ENCODE peak calls at places on chromosome 1, in eight cellular contexts. One of them, this sample, is unnamed.

GRCh38 chr1:28313710-28314510 is 14.9 kb upstream of the MED18 start:
- DNase-seq in activated naive CD4-positive, alpha-beta T cell treated with anti-CD3 and anti-CD28 coated beads, Interleukin-2, amount 50 U/mL, for 16 hours: no peak
- DNase-seq in A549: peak
- DNase-seq in A172: peak
- DNase-seq in ecto neural progenitor cell: no peak
- DNase-seq in COLO829: no peak
- DNase-seq in stimulated activated CD4-positive, alpha-beta T cell treated with anti-CD3 and anti-CD28 coated beads, Interleukin-12 subunit alpha, Interleukin-12 subunit beta, amount 100 ng/mL, for 4 hours: no peak
- DNase-seq in NCI-H1092 treated with DMSO at 0.1 percent for 48 hours: no peak
- DNase-seq in this sample: peak

GRCh38 chr1:111672338-111672737 is 52.7 kb downstream of the RAP1A start:
- DNase-seq in NCI-H1092 treated with DMSO at 0.1 percent for 48 hours: no peak
- DNase-seq in activated naive CD4-positive, alpha-beta T cell treated with anti-CD3 and anti-CD28 coated beads, Interleukin-2, amount 50 U/mL, for 16 hours: no peak
- DNase-seq in A549: no peak
- DNase-seq in A172: no peak
- DNase-seq in ecto neural progenitor cell: no peak
- DNase-seq in stimulated activated CD4-positive, alpha-beta T cell treated with anti-CD3 and anti-CD28 coated beads, Interleukin-12 subunit alpha, Interleukin-12 subunit beta, amount 100 ng/mL, for 4 hours: no peak
- DNase-seq in COLO829: no peak
- DNase-seq in this sample: no peak

GRCh38 chr1:179310271-179310670 is 16.7 kb downstream of the SOAT1 start:
- DNase-seq in activated naive CD4-positive, alpha-beta T cell treated with anti-CD3 and anti-CD28 coated beads, Interleukin-2, amount 50 U/mL, for 16 hours: no peak
- DNase-seq in A549: no peak
- DNase-seq in ecto neural progenitor cell: no peak
- DNase-seq in A172: peak
- DNase-seq in COLO829: no peak
- DNase-seq in NCI-H1092 treated with DMSO at 0.1 percent for 48 hours: no peak
- DNase-seq in stimulated activated CD4-positive, alpha-beta T cell treated with anti-CD3 and anti-CD28 coated beads, Interleukin-12 subunit alpha, Interleukin-12 subunit beta, amount 100 ng/mL, for 4 hours: no peak
- DNase-seq in this sample: no peak

GRCh38 chr1:36187800-36188593 is 32.0 kb downstream of the MAP7D1 start:
- DNase-seq in activated naive CD4-positive, alpha-beta T cell treated with anti-CD3 and anti-CD28 coated beads, Interleukin-2, amount 50 U/mL, for 16 hours: peak
- DNase-seq in stimulated activated CD4-positive, alpha-beta T cell treated with anti-CD3 and anti-CD28 coated beads, Interleukin-12 subunit alpha, Interleukin-12 subunit beta, amount 100 ng/mL, for 4 hours: peak
- DNase-seq in NCI-H1092 treated with DMSO at 0.1 percent for 48 hours: peak
- DNase-seq in A172: peak
- DNase-seq in ecto neural progenitor cell: peak
- DNase-seq in COLO829: peak
- DNase-seq in A549: peak
- DNase-seq in this sample: peak

GRCh38 chr1:30562559-30562958 is 160.8 kb downstream of the MATN1 start:
- DNase-seq in A172: no peak
- DNase-seq in COLO829: no peak
- DNase-seq in activated naive CD4-positive, alpha-beta T cell treated with anti-CD3 and anti-CD28 coated beads, Interleukin-2, amount 50 U/mL, for 16 hours: no peak
- DNase-seq in A549: no peak
- DNase-seq in NCI-H1092 treated with DMSO at 0.1 percent for 48 hours: no peak
- DNase-seq in ecto neural progenitor cell: no peak
- DNase-seq in stimulated activated CD4-positive, alpha-beta T cell treated with anti-CD3 and anti-CD28 coated beads, Interleukin-12 subunit alpha, Interleukin-12 subunit beta, amount 100 ng/mL, for 4 hours: no peak
- DNase-seq in this sample: no peak

GRCh38 chr1:16164821-16165364 is 9.0 kb upstream of the EPHA2 start:
- DNase-seq in ecto neural progenitor cell: no peak
- DNase-seq in stimulated activated CD4-positive, alpha-beta T cell treated with anti-CD3 and anti-CD28 coated beads, Interleukin-12 subunit alpha, Interleukin-12 subunit beta, amount 100 ng/mL, for 4 hours: no peak
- DNase-seq in COLO829: no peak
- DNase-seq in A549: no peak
- DNase-seq in activated naive CD4-positive, alpha-beta T cell treated with anti-CD3 and anti-CD28 coated beads, Interleukin-2, amount 50 U/mL, for 16 hours: no peak
- DNase-seq in NCI-H1092 treated with DMSO at 0.1 percent for 48 hours: peak
- DNase-seq in A172: no peak
- DNase-seq in this sample: no peak

GRCh38 chr1:232519186-232519585 is 110.7 kb downstream of the SIPA1L2 start:
- DNase-seq in ecto neural progenitor cell: no peak
- DNase-seq in activated naive CD4-positive, alpha-beta T cell treated with anti-CD3 and anti-CD28 coated beads, Interleukin-2, amount 50 U/mL, for 16 hours: no peak
- DNase-seq in NCI-H1092 treated with DMSO at 0.1 percent for 48 hours: peak
- DNase-seq in stimulated activated CD4-positive, alpha-beta T cell treated with anti-CD3 and anti-CD28 coated beads, Interleukin-12 subunit alpha, Interleukin-12 subunit beta, amount 100 ng/mL, for 4 hours: no peak
- DNase-seq in COLO829: no peak
- DNase-seq in A549: no peak
- DNase-seq in A172: no peak
- DNase-seq in this sample: no peak

GRCh38 chr1:206744683-206745082 is 25.9 kb upstream of the IL19 start:
- DNase-seq in stimulated activated CD4-positive, alpha-beta T cell treated with anti-CD3 and anti-CD28 coated beads, Interleukin-12 subunit alpha, Interleukin-12 subunit beta, amount 100 ng/mL, for 4 hours: no peak
- DNase-seq in NCI-H1092 treated with DMSO at 0.1 percent for 48 hours: no peak
- DNase-seq in activated naive CD4-positive, alpha-beta T cell treated with anti-CD3 and anti-CD28 coated beads, Interleukin-2, amount 50 U/mL, for 16 hours: no peak
- DNase-seq in ecto neural progenitor cell: no peak
- DNase-seq in A549: no peak
- DNase-seq in COLO829: no peak
- DNase-seq in A172: no peak
- DNase-seq in this sample: no peak

GRCh38 chr1:21320410-21321107 is 30.3 kb upstream of the ECE1 start:
- DNase-seq in A172: no peak
- DNase-seq in ecto neural progenitor cell: no peak
- DNase-seq in NCI-H1092 treated with DMSO at 0.1 percent for 48 hours: no peak
- DNase-seq in activated naive CD4-positive, alpha-beta T cell treated with anti-CD3 and anti-CD28 coated beads, Interleukin-2, amount 50 U/mL, for 16 hours: no peak
- DNase-seq in A549: no peak
- DNase-seq in COLO829: no peak
- DNase-seq in stimulated activated CD4-positive, alpha-beta T cell treated with anti-CD3 and anti-CD28 coated beads, Interleukin-12 subunit alpha, Interleukin-12 subunit beta, amount 100 ng/mL, for 4 hours: no peak
- DNase-seq in this sample: no peak

GRCh38 chr1:234270581-234271242 is 102.5 kb upstream of the COA6 start:
- DNase-seq in ecto neural progenitor cell: no peak
- DNase-seq in NCI-H1092 treated with DMSO at 0.1 percent for 48 hours: no peak
- DNase-seq in stimulated activated CD4-positive, alpha-beta T cell treated with anti-CD3 and anti-CD28 coated beads, Interleukin-12 subunit alpha, Interleukin-12 subunit beta, amount 100 ng/mL, for 4 hours: no peak
- DNase-seq in A549: no peak
- DNase-seq in COLO829: no peak
- DNase-seq in activated naive CD4-positive, alpha-beta T cell treated with anti-CD3 and anti-CD28 coated beads, Interleukin-2, amount 50 U/mL, for 16 hours: no peak
- DNase-seq in A172: peak
- DNase-seq in this sample: no peak

GRCh38 chr1:201746156-201746555 is 82.8 kb upstream of the IPO9 start:
- DNase-seq in A549: no peak
- DNase-seq in NCI-H1092 treated with DMSO at 0.1 percent for 48 hours: no peak
- DNase-seq in A172: no peak
- DNase-seq in ecto neural progenitor cell: no peak
- DNase-seq in COLO829: no peak
- DNase-seq in activated naive CD4-positive, alpha-beta T cell treated with anti-CD3 and anti-CD28 coated beads, Interleukin-2, amount 50 U/mL, for 16 hours: no peak
- DNase-seq in stimulated activated CD4-positive, alpha-beta T cell treated with anti-CD3 and anti-CD28 coated beads, Interleukin-12 subunit alpha, Interleukin-12 subunit beta, amount 100 ng/mL, for 4 hours: no peak
- DNase-seq in this sample: no peak

GRCh38 chr1:109543988-109544735 is 4.3 kb upstream of the GNAI3 start:
- DNase-seq in A172: no peak
- DNase-seq in NCI-H1092 treated with DMSO at 0.1 percent for 48 hours: no peak
- DNase-seq in stimulated activated CD4-positive, alpha-beta T cell treated with anti-CD3 and anti-CD28 coated beads, Interleukin-12 subunit alpha, Interleukin-12 subunit beta, amount 100 ng/mL, for 4 hours: no peak
- DNase-seq in activated naive CD4-positive, alpha-beta T cell treated with anti-CD3 and anti-CD28 coated beads, Interleukin-2, amount 50 U/mL, for 16 hours: no peak
- DNase-seq in ecto neural progenitor cell: no peak
- DNase-seq in COLO829: no peak
- DNase-seq in A549: no peak
- DNase-seq in this sample: no peak

GRCh38 chr1:94327001-94327685 is 89.8 kb upstream of the ARHGAP29 start:
- DNase-seq in ecto neural progenitor cell: peak
- DNase-seq in COLO829: no peak
- DNase-seq in stimulated activated CD4-positive, alpha-beta T cell treated with anti-CD3 and anti-CD28 coated beads, Interleukin-12 subunit alpha, Interleukin-12 subunit beta, amount 100 ng/mL, for 4 hours: no peak
- DNase-seq in NCI-H1092 treated with DMSO at 0.1 percent for 48 hours: no peak
- DNase-seq in A172: peak
- DNase-seq in activated naive CD4-positive, alpha-beta T cell treated with anti-CD3 and anti-CD28 coated beads, Interleukin-2, amount 50 U/mL, for 16 hours: no peak
- DNase-seq in A549: no peak
- DNase-seq in this sample: no peak

GRCh38 chr1:230979952-230980351 is 1.1 kb downstream of the ARV1 start:
- DNase-seq in COLO829: no peak
- DNase-seq in activated naive CD4-positive, alpha-beta T cell treated with anti-CD3 and anti-CD28 coated beads, Interleukin-2, amount 50 U/mL, for 16 hours: no peak
- DNase-seq in A549: no peak
- DNase-seq in NCI-H1092 treated with DMSO at 0.1 percent for 48 hours: no peak
- DNase-seq in ecto neural progenitor cell: no peak
- DNase-seq in A172: no peak
- DNase-seq in stimulated activated CD4-positive, alpha-beta T cell treated with anti-CD3 and anti-CD28 coated beads, Interleukin-12 subunit alpha, Interleukin-12 subunit beta, amount 100 ng/mL, for 4 hours: no peak
- DNase-seq in this sample: no peak

GRCh38 chr1:97243973-97244560 is 522.5 kb downstream of the PTBP2 start:
- DNase-seq in ecto neural progenitor cell: no peak
- DNase-seq in activated naive CD4-positive, alpha-beta T cell treated with anti-CD3 and anti-CD28 coated beads, Interleukin-2, amount 50 U/mL, for 16 hours: no peak
- DNase-seq in NCI-H1092 treated with DMSO at 0.1 percent for 48 hours: no peak
- DNase-seq in stimulated activated CD4-positive, alpha-beta T cell treated with anti-CD3 and anti-CD28 coated beads, Interleukin-12 subunit alpha, Interleukin-12 subunit beta, amount 100 ng/mL, for 4 hours: no peak
- DNase-seq in A172: peak
- DNase-seq in A549: no peak
- DNase-seq in COLO829: peak
- DNase-seq in this sample: no peak

GRCh38 chr1:33377013-33377412 is 53.9 kb downstream of the PHC2 start:
- DNase-seq in ecto neural progenitor cell: no peak
- DNase-seq in NCI-H1092 treated with DMSO at 0.1 percent for 48 hours: no peak
- DNase-seq in COLO829: no peak
- DNase-seq in A172: no peak
- DNase-seq in A549: no peak
- DNase-seq in stimulated activated CD4-positive, alpha-beta T cell treated with anti-CD3 and anti-CD28 coated beads, Interleukin-12 subunit alpha, Interleukin-12 subunit beta, amount 100 ng/mL, for 4 hours: no peak
- DNase-seq in activated naive CD4-positive, alpha-beta T cell treated with anti-CD3 and anti-CD28 coated beads, Interleukin-2, amount 50 U/mL, for 16 hours: no peak
- DNase-seq in this sample: no peak

GRCh38 chr1:69737527-69738176 is 169.9 kb downstream of the LRRC7 start:
- DNase-seq in COLO829: peak
- DNase-seq in A549: peak
- DNase-seq in stimulated activated CD4-positive, alpha-beta T cell treated with anti-CD3 and anti-CD28 coated beads, Interleukin-12 subunit alpha, Interleukin-12 subunit beta, amount 100 ng/mL, for 4 hours: no peak
- DNase-seq in ecto neural progenitor cell: no peak
- DNase-seq in activated naive CD4-positive, alpha-beta T cell treated with anti-CD3 and anti-CD28 coated beads, Interleukin-2, amount 50 U/mL, for 16 hours: no peak
- DNase-seq in NCI-H1092 treated with DMSO at 0.1 percent for 48 hours: peak
- DNase-seq in A172: peak
- DNase-seq in this sample: peak

GRCh38 chr1:200668514-200669313 is 993 bp downstream of the DDX59 start:
- DNase-seq in NCI-H1092 treated with DMSO at 0.1 percent for 48 hours: no peak
- DNase-seq in ecto neural progenitor cell: no peak
- DNase-seq in A549: no peak
- DNase-seq in stimulated activated CD4-positive, alpha-beta T cell treated with anti-CD3 and anti-CD28 coated beads, Interleukin-12 subunit alpha, Interleukin-12 subunit beta, amount 100 ng/mL, for 4 hours: no peak
- DNase-seq in activated naive CD4-positive, alpha-beta T cell treated with anti-CD3 and anti-CD28 coated beads, Interleukin-2, amount 50 U/mL, for 16 hours: no peak
- DNase-seq in COLO829: no peak
- DNase-seq in A172: no peak
- DNase-seq in this sample: no peak

GRCh38 chr1:245475116-245475515 is 320.3 kb downstream of the KIF26B start:
- DNase-seq in activated naive CD4-positive, alpha-beta T cell treated with anti-CD3 and anti-CD28 coated beads, Interleukin-2, amount 50 U/mL, for 16 hours: no peak
- DNase-seq in COLO829: no peak
- DNase-seq in NCI-H1092 treated with DMSO at 0.1 percent for 48 hours: no peak
- DNase-seq in ecto neural progenitor cell: no peak
- DNase-seq in A549: no peak
- DNase-seq in A172: peak
- DNase-seq in stimulated activated CD4-positive, alpha-beta T cell treated with anti-CD3 and anti-CD28 coated beads, Interleukin-12 subunit alpha, Interleukin-12 subunit beta, amount 100 ng/mL, for 4 hours: no peak
- DNase-seq in this sample: no peak

GRCh38 chr1:235304549-235305451 is 23.2 kb downstream of the ARID4B start:
- DNase-seq in COLO829: no peak
- DNase-seq in A549: no peak
- DNase-seq in ecto neural progenitor cell: no peak
- DNase-seq in A172: no peak
- DNase-seq in NCI-H1092 treated with DMSO at 0.1 percent for 48 hours: no peak
- DNase-seq in stimulated activated CD4-positive, alpha-beta T cell treated with anti-CD3 and anti-CD28 coated beads, Interleukin-12 subunit alpha, Interleukin-12 subunit beta, amount 100 ng/mL, for 4 hours: no peak
- DNase-seq in activated naive CD4-positive, alpha-beta T cell treated with anti-CD3 and anti-CD28 coated beads, Interleukin-2, amount 50 U/mL, for 16 hours: no peak
- DNase-seq in this sample: no peak

GRCh38 chr1:19333587-19334354 is 21.6 kb downstream of the SLC66A1 start:
- DNase-seq in A549: no peak
- DNase-seq in activated naive CD4-positive, alpha-beta T cell treated with anti-CD3 and anti-CD28 coated beads, Interleukin-2, amount 50 U/mL, for 16 hours: no peak
- DNase-seq in COLO829: no peak
- DNase-seq in stimulated activated CD4-positive, alpha-beta T cell treated with anti-CD3 and anti-CD28 coated beads, Interleukin-12 subunit alpha, Interleukin-12 subunit beta, amount 100 ng/mL, for 4 hours: no peak
- DNase-seq in ecto neural progenitor cell: no peak
- DNase-seq in NCI-H1092 treated with DMSO at 0.1 percent for 48 hours: no peak
- DNase-seq in A172: no peak
- DNase-seq in this sample: no peak

GRCh38 chr1:59291566-59291965 is 5.3 kb upstream of the FGGY start:
- DNase-seq in COLO829: no peak
- DNase-seq in A172: no peak
- DNase-seq in A549: no peak
- DNase-seq in stimulated activated CD4-positive, alpha-beta T cell treated with anti-CD3 and anti-CD28 coated beads, Interleukin-12 subunit alpha, Interleukin-12 subunit beta, amount 100 ng/mL, for 4 hours: no peak
- DNase-seq in ecto neural progenitor cell: no peak
- DNase-seq in activated naive CD4-positive, alpha-beta T cell treated with anti-CD3 and anti-CD28 coated beads, Interleukin-2, amount 50 U/mL, for 16 hours: no peak
- DNase-seq in NCI-H1092 treated with DMSO at 0.1 percent for 48 hours: no peak
- DNase-seq in this sample: no peak

GRCh38 chr1:200520740-200521139 is 99.8 kb downstream of the KIF14 start:
- DNase-seq in A549: no peak
- DNase-seq in ecto neural progenitor cell: no peak
- DNase-seq in stimulated activated CD4-positive, alpha-beta T cell treated with anti-CD3 and anti-CD28 coated beads, Interleukin-12 subunit alpha, Interleukin-12 subunit beta, amount 100 ng/mL, for 4 hours: no peak
- DNase-seq in A172: no peak
- DNase-seq in COLO829: no peak
- DNase-seq in NCI-H1092 treated with DMSO at 0.1 percent for 48 hours: no peak
- DNase-seq in activated naive CD4-positive, alpha-beta T cell treated with anti-CD3 and anti-CD28 coated beads, Interleukin-2, amount 50 U/mL, for 16 hours: no peak
- DNase-seq in this sample: no peak

GRCh38 chr1:98323396-98323795 is 338.1 kb upstream of the SNX7 start:
- DNase-seq in COLO829: no peak
- DNase-seq in A549: peak
- DNase-seq in ecto neural progenitor cell: no peak
- DNase-seq in NCI-H1092 treated with DMSO at 0.1 percent for 48 hours: no peak
- DNase-seq in activated naive CD4-positive, alpha-beta T cell treated with anti-CD3 and anti-CD28 coated beads, Interleukin-2, amount 50 U/mL, for 16 hours: no peak
- DNase-seq in A172: peak
- DNase-seq in stimulated activated CD4-positive, alpha-beta T cell treated with anti-CD3 and anti-CD28 coated beads, Interleukin-12 subunit alpha, Interleukin-12 subunit beta, amount 100 ng/mL, for 4 hours: no peak
- DNase-seq in this sample: no peak

GRCh38 chr1:77468556-77468955 is 186.7 kb downstream of the AK5 start:
- DNase-seq in A172: no peak
- DNase-seq in stimulated activated CD4-positive, alpha-beta T cell treated with anti-CD3 and anti-CD28 coated beads, Interleukin-12 subunit alpha, Interleukin-12 subunit beta, amount 100 ng/mL, for 4 hours: no peak
- DNase-seq in NCI-H1092 treated with DMSO at 0.1 percent for 48 hours: no peak
- DNase-seq in A549: no peak
- DNase-seq in activated naive CD4-positive, alpha-beta T cell treated with anti-CD3 and anti-CD28 coated beads, Interleukin-2, amount 50 U/mL, for 16 hours: no peak
- DNase-seq in ecto neural progenitor cell: no peak
- DNase-seq in COLO829: no peak
- DNase-seq in this sample: no peak